ENCODE peak calls at places on chromosomes 12 and 14, in nine cellular contexts. One of them, this sample, is unnamed.

GRCh38 chr12:121711925-121712461 is 559 bp upstream of the TMEM120B start:
- DNase-seq in fibroblast of the aortic adventitia: peak
- DNase-seq in lower lobe of right lung: peak
- DNase-seq in astrocyte: no peak
- DNase-seq in left ventricle myocardium inferior: peak
- DNase-seq in K562: peak
- DNase-seq in WTC11: peak
- DNase-seq in omental fat pad: no peak
- DNase-seq in HCT116: no peak
- DNase-seq in this sample: peak

GRCh38 chr14:64507376-64508156 is 3.0 kb downstream of the ZBTB1 start:
- DNase-seq in fibroblast of the aortic adventitia: no peak
- DNase-seq in lower lobe of right lung: no peak
- DNase-seq in astrocyte: peak
- DNase-seq in left ventricle myocardium inferior: no peak
- DNase-seq in K562: peak
- DNase-seq in WTC11: no peak
- DNase-seq in omental fat pad: no peak
- DNase-seq in HCT116: no peak
- DNase-seq in this sample: no peak

GRCh38 chr12:45242180-45242579 is 26.3 kb downstream of the ANO6 start:
- DNase-seq in fibroblast of the aortic adventitia: no peak
- DNase-seq in lower lobe of right lung: no peak
- DNase-seq in astrocyte: no peak
- DNase-seq in left ventricle myocardium inferior: no peak
- DNase-seq in K562: no peak
- DNase-seq in WTC11: no peak
- DNase-seq in omental fat pad: no peak
- DNase-seq in HCT116: no peak
- DNase-seq in this sample: no peak

GRCh38 chr12:1881301-1881700 is 37.2 kb downstream of the CACNA2D4 start:
- DNase-seq in fibroblast of the aortic adventitia: no peak
- DNase-seq in lower lobe of right lung: no peak
- DNase-seq in astrocyte: no peak
- DNase-seq in left ventricle myocardium inferior: no peak
- DNase-seq in K562: no peak
- DNase-seq in WTC11: no peak
- DNase-seq in omental fat pad: no peak
- DNase-seq in HCT116: no peak
- DNase-seq in this sample: no peak

GRCh38 chr12:54330442-54330841 is 5.5 kb downstream of the COPZ1 start:
- DNase-seq in fibroblast of the aortic adventitia: no peak
- DNase-seq in lower lobe of right lung: no peak
- DNase-seq in astrocyte: no peak
- DNase-seq in left ventricle myocardium inferior: no peak
- DNase-seq in K562: no peak
- DNase-seq in WTC11: no peak
- DNase-seq in omental fat pad: no peak
- DNase-seq in HCT116: no peak
- DNase-seq in this sample: no peak

GRCh38 chr12:46886541-46887041 is 60.8 kb upstream of the SLC38A4 start:
- DNase-seq in fibroblast of the aortic adventitia: peak
- DNase-seq in lower lobe of right lung: no peak
- DNase-seq in astrocyte: peak
- DNase-seq in left ventricle myocardium inferior: no peak
- DNase-seq in K562: no peak
- DNase-seq in WTC11: no peak
- DNase-seq in omental fat pad: no peak
- DNase-seq in HCT116: no peak
- DNase-seq in this sample: no peak

GRCh38 chr12:1882850-1883470 is 35.5 kb downstream of the CACNA2D4 start:
- DNase-seq in fibroblast of the aortic adventitia: no peak
- DNase-seq in lower lobe of right lung: no peak
- DNase-seq in astrocyte: no peak
- DNase-seq in left ventricle myocardium inferior: no peak
- DNase-seq in K562: no peak
- DNase-seq in WTC11: no peak
- DNase-seq in omental fat pad: no peak
- DNase-seq in HCT116: no peak
- DNase-seq in this sample: no peak

GRCh38 chr14:101022121-101022520 is 118.6 kb upstream of the RTL1 start:
- DNase-seq in fibroblast of the aortic adventitia: peak
- DNase-seq in lower lobe of right lung: no peak
- DNase-seq in astrocyte: no peak
- DNase-seq in left ventricle myocardium inferior: no peak
- DNase-seq in K562: no peak
- DNase-seq in WTC11: peak
- DNase-seq in omental fat pad: no peak
- DNase-seq in HCT116: no peak
- DNase-seq in this sample: no peak

GRCh38 chr12:41096797-41097196 is 91.3 kb upstream of the PDZRN4 start:
- DNase-seq in fibroblast of the aortic adventitia: no peak
- DNase-seq in lower lobe of right lung: no peak
- DNase-seq in astrocyte: no peak
- DNase-seq in left ventricle myocardium inferior: no peak
- DNase-seq in K562: no peak
- DNase-seq in WTC11: no peak
- DNase-seq in omental fat pad: no peak
- DNase-seq in HCT116: no peak
- DNase-seq in this sample: no peak

GRCh38 chr12:100904270-100904669 is 109.7 kb downstream of the ANO4 start:
- DNase-seq in fibroblast of the aortic adventitia: no peak
- DNase-seq in lower lobe of right lung: no peak
- DNase-seq in astrocyte: no peak
- DNase-seq in left ventricle myocardium inferior: no peak
- DNase-seq in K562: no peak
- DNase-seq in WTC11: no peak
- DNase-seq in omental fat pad: no peak
- DNase-seq in HCT116: no peak
- DNase-seq in this sample: no peak

GRCh38 chr14:87434680-87435079 is 558.3 kb downstream of the GALC start:
- DNase-seq in fibroblast of the aortic adventitia: no peak
- DNase-seq in lower lobe of right lung: no peak
- DNase-seq in astrocyte: no peak
- DNase-seq in left ventricle myocardium inferior: no peak
- DNase-seq in K562: no peak
- DNase-seq in WTC11: no peak
- DNase-seq in omental fat pad: no peak
- DNase-seq in HCT116: no peak
- DNase-seq in this sample: no peak

GRCh38 chr14:88552859-88553258 is 1.9 kb downstream of the PTPN21 start:
- DNase-seq in fibroblast of the aortic adventitia: no peak
- DNase-seq in lower lobe of right lung: no peak
- DNase-seq in astrocyte: no peak
- DNase-seq in left ventricle myocardium inferior: no peak
- DNase-seq in K562: no peak
- DNase-seq in WTC11: no peak
- DNase-seq in omental fat pad: no peak
- DNase-seq in HCT116: no peak
- DNase-seq in this sample: no peak

GRCh38 chr14:89282191-89282590 is 134.8 kb downstream of the FOXN3 start:
- DNase-seq in fibroblast of the aortic adventitia: no peak
- DNase-seq in lower lobe of right lung: no peak
- DNase-seq in astrocyte: no peak
- DNase-seq in left ventricle myocardium inferior: no peak
- DNase-seq in K562: no peak
- DNase-seq in WTC11: no peak
- DNase-seq in omental fat pad: no peak
- DNase-seq in HCT116: no peak
- DNase-seq in this sample: no peak

GRCh38 chr12:79850610-79851299 is 84.1 kb downstream of the PPP1R12A start:
- DNase-seq in fibroblast of the aortic adventitia: no peak
- DNase-seq in lower lobe of right lung: no peak
- DNase-seq in astrocyte: no peak
- DNase-seq in left ventricle myocardium inferior: no peak
- DNase-seq in K562: no peak
- DNase-seq in WTC11: no peak
- DNase-seq in omental fat pad: no peak
- DNase-seq in HCT116: no peak
- DNase-seq in this sample: no peak

GRCh38 chr12:95918194-95918993 is 24.0 kb downstream of the CCDC38 start:
- DNase-seq in fibroblast of the aortic adventitia: peak
- DNase-seq in lower lobe of right lung: no peak
- DNase-seq in astrocyte: peak
- DNase-seq in left ventricle myocardium inferior: no peak
- DNase-seq in K562: peak
- DNase-seq in WTC11: peak
- DNase-seq in omental fat pad: no peak
- DNase-seq in HCT116: peak
- DNase-seq in this sample: peak

GRCh38 chr12:34398366-34398705 is 376.0 kb downstream of the ALG10 start:
- DNase-seq in fibroblast of the aortic adventitia: no peak
- DNase-seq in lower lobe of right lung: peak
- DNase-seq in astrocyte: no peak
- DNase-seq in left ventricle myocardium inferior: no peak
- DNase-seq in K562: peak
- DNase-seq in WTC11: peak
- DNase-seq in omental fat pad: peak
- DNase-seq in HCT116: no peak
- DNase-seq in this sample: peak

GRCh38 chr12:12511895-12512674 is 50.6 kb downstream of the DUSP16 start:
- DNase-seq in fibroblast of the aortic adventitia: no peak
- DNase-seq in lower lobe of right lung: no peak
- DNase-seq in astrocyte: no peak
- DNase-seq in left ventricle myocardium inferior: no peak
- DNase-seq in K562: no peak
- DNase-seq in WTC11: no peak
- DNase-seq in omental fat pad: no peak
- DNase-seq in HCT116: no peak
- DNase-seq in this sample: no peak

GRCh38 chr12:82174383-82174782 is 183.8 kb downstream of the CCDC59 start:
- DNase-seq in fibroblast of the aortic adventitia: no peak
- DNase-seq in lower lobe of right lung: no peak
- DNase-seq in astrocyte: no peak
- DNase-seq in left ventricle myocardium inferior: no peak
- DNase-seq in K562: no peak
- DNase-seq in WTC11: no peak
- DNase-seq in omental fat pad: no peak
- DNase-seq in HCT116: no peak
- DNase-seq in this sample: no peak

DNA sequence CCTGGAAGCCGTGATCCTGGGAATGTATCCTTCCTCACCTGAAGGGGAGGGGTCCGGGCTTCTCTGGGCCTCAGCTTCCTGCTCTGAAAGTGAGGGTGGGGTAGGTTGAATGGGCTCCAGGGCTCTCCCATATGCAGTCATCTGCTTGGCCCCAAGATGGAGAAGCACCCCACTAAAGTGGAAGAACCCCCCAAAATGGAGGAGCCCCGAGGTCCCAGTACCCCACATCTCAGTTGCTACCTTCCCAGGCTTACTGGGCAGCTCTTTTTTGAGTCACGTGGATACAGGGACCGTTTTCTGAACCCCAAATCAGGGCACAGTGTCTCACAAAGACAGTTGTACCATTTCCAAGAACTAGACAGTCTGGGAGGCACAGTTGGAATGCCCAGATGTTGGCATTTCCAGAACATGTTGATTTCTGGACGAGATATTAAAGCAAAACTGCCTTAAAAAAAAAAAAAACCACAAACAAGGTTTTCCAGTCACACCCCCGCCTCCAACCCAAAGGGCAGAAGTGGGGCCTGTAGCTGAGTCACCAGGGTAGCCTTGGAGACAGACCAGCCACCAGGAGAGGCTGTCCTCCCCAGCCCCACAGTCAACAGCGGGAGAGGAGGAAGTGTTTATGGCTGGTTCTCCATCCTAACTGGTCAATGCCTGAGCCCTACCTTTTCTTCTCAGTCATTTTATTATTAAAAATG is 12.1 kb downstream of the VASH1 start:
- DNase-seq in fibroblast of the aortic adventitia: peak
- DNase-seq in lower lobe of right lung: peak
- DNase-seq in astrocyte: peak
- DNase-seq in left ventricle myocardium inferior: peak
- DNase-seq in K562: peak
- DNase-seq in WTC11: no peak
- DNase-seq in omental fat pad: no peak
- DNase-seq in HCT116: no peak
- DNase-seq in this sample: no peak
- TF ChIP-seq CTCF in fibroblast of the aortic adventitia: peak
- TF ChIP-seq CTCF in lower lobe of right lung: no peak
- TF ChIP-seq CTCF in astrocyte: no peak
- TF ChIP-seq CTCF in left ventricle myocardium inferior: no peak
- TF ChIP-seq CTCF in K562: no peak
- TF ChIP-seq CTCF in WTC11: no peak
- TF ChIP-seq CTCF in omental fat pad: no peak
- TF ChIP-seq CTCF in HCT116: no peak
- TF ChIP-seq CTCF in this sample: no peak

DNA sequence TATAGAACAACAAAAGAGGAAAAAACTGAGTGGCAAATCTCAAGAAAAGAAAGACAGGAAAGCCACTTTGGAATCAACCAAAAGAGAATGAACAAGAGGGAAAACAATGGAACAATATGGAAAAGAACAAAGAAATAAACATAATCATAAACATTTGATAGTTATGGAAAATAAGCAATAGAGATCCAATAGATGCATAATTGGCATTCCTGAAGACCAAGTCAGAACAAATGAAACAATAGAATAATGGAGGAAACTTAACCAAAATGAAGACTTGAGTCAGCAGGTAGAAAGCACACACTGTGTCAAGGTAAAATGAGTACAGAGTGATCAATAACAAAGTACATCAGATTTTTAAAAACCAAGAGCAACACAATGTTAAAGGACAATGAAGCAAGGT is 10.1 kb upstream of the RPS6KA5 start:
- DNase-seq in fibroblast of the aortic adventitia: no peak
- DNase-seq in lower lobe of right lung: no peak
- DNase-seq in astrocyte: no peak
- DNase-seq in left ventricle myocardium inferior: no peak
- DNase-seq in K562: no peak
- DNase-seq in WTC11: no peak
- DNase-seq in omental fat pad: no peak
- DNase-seq in HCT116: no peak
- DNase-seq in this sample: no peak
- TF ChIP-seq CTCF in fibroblast of the aortic adventitia: no peak
- TF ChIP-seq CTCF in lower lobe of right lung: no peak
- TF ChIP-seq CTCF in astrocyte: no peak
- TF ChIP-seq CTCF in left ventricle myocardium inferior: no peak
- TF ChIP-seq CTCF in K562: no peak
- TF ChIP-seq CTCF in WTC11: no peak
- TF ChIP-seq CTCF in omental fat pad: no peak
- TF ChIP-seq CTCF in HCT116: no peak
- TF ChIP-seq CTCF in this sample: no peak

GRCh38 chr14:96502621-96503251 is 554 bp downstream of the PAPOLA start:
- DNase-seq in fibroblast of the aortic adventitia: peak
- DNase-seq in lower lobe of right lung: peak
- DNase-seq in astrocyte: peak
- DNase-seq in left ventricle myocardium inferior: peak
- DNase-seq in K562: peak
- DNase-seq in WTC11: peak
- DNase-seq in omental fat pad: no peak
- DNase-seq in HCT116: no peak
- DNase-seq in this sample: no peak
- TF ChIP-seq CTCF in fibroblast of the aortic adventitia: no peak
- TF ChIP-seq CTCF in lower lobe of right lung: no peak
- TF ChIP-seq CTCF in astrocyte: no peak
- TF ChIP-seq CTCF in left ventricle myocardium inferior: no peak
- TF ChIP-seq CTCF in K562: no peak
- TF ChIP-seq CTCF in WTC11: no peak
- TF ChIP-seq CTCF in omental fat pad: no peak
- TF ChIP-seq CTCF in HCT116: no peak
- TF ChIP-seq CTCF in this sample: no peak

GRCh38 chr12:30694971-30695326 is 720 bp downstream of the IPO8 start:
- DNase-seq in fibroblast of the aortic adventitia: peak
- DNase-seq in lower lobe of right lung: peak
- DNase-seq in astrocyte: peak
- DNase-seq in left ventricle myocardium inferior: no peak
- DNase-seq in K562: peak
- DNase-seq in WTC11: peak
- DNase-seq in omental fat pad: no peak
- DNase-seq in HCT116: peak
- DNase-seq in this sample: peak
- TF ChIP-seq CTCF in fibroblast of the aortic adventitia: peak
- TF ChIP-seq CTCF in lower lobe of right lung: no peak
- TF ChIP-seq CTCF in astrocyte: no peak
- TF ChIP-seq CTCF in left ventricle myocardium inferior: no peak
- TF ChIP-seq CTCF in K562: no peak
- TF ChIP-seq CTCF in WTC11: no peak
- TF ChIP-seq CTCF in omental fat pad: no peak
- TF ChIP-seq CTCF in HCT116: no peak
- TF ChIP-seq CTCF in this sample: no peak

This sample was measured in tibial nerve.